ENCODE peak calls at places on chromosomes 16 and 17, in four cellular contexts. One of them, this sample, is unnamed.

GRCh38 chr16:5756969-5757368 is 659.4 kb upstream of the EEF2KMT start:
- DNase-seq in BJ: no peak
- DNase-seq in choroid plexus epithelial cell: no peak
- DNase-seq in B cell: no peak
- DNase-seq in this sample: no peak

GRCh38 chr17:11274106-11274505 is 33.1 kb downstream of the SHISA6 start:
- DNase-seq in B cell: no peak
- DNase-seq in BJ: no peak
- DNase-seq in choroid plexus epithelial cell: no peak
- DNase-seq in this sample: no peak

GRCh38 chr16:22318690-22319358 is 21.6 kb downstream of the POLR3E start:
- DNase-seq in choroid plexus epithelial cell: peak; percentile 58
- DNase-seq in B cell: peak; percentile 52
- DNase-seq in BJ: no peak
- DNase-seq in this sample: no peak

GRCh38 chr16:30948087-30948955 is 547 bp upstream of the ORAI3 start:
- DNase-seq in B cell: no peak
- DNase-seq in choroid plexus epithelial cell: peak; percentile 99
- DNase-seq in BJ: peak; percentile 87
- DNase-seq in this sample: no peak

GRCh38 chr16:52546291-52546941 is 527 bp downstream of the TOX3 start:
- DNase-seq in BJ: no peak
- DNase-seq in B cell: no peak
- DNase-seq in choroid plexus epithelial cell: no peak
- DNase-seq in this sample: no peak

GRCh38 chr16:14364386-14365199 is 265.5 kb downstream of the PARN start:
- DNase-seq in B cell: peak; percentile 32
- DNase-seq in BJ: peak; percentile 88
- DNase-seq in choroid plexus epithelial cell: peak; percentile 92
- DNase-seq in this sample: no peak

GRCh38 chr17:50274142-50274944 is at the start of gene TMEM92:
- DNase-seq in B cell: no peak
- DNase-seq in BJ: no peak
- DNase-seq in choroid plexus epithelial cell: no peak
- DNase-seq in this sample: no peak

GRCh38 chr17:81097134-81097942 is 62.4 kb downstream of the BAIAP2 start:
- DNase-seq in B cell: no peak
- DNase-seq in choroid plexus epithelial cell: peak; percentile 87
- DNase-seq in BJ: peak; percentile 13
- DNase-seq in this sample: peak; percentile 75

GRCh38 chr16:65119905-65120341 is 1.9 kb downstream of the CDH11 start:
- DNase-seq in choroid plexus epithelial cell: peak; percentile 73
- DNase-seq in B cell: no peak
- DNase-seq in BJ: peak; percentile 53
- DNase-seq in this sample: no peak

GRCh38 chr16:23174622-23175021 is 7.9 kb upstream of the SCNN1G start:
- DNase-seq in choroid plexus epithelial cell: peak; percentile 29
- DNase-seq in B cell: no peak
- DNase-seq in BJ: no peak
- DNase-seq in this sample: no peak

GRCh38 chr17:36463916-36464764 is 22.3 kb upstream of the ZNHIT3 start:
- DNase-seq in B cell: no peak
- DNase-seq in BJ: no peak
- DNase-seq in choroid plexus epithelial cell: peak; percentile 74
- DNase-seq in this sample: no peak

GRCh38 chr17:16439867-16440351 is 24.5 kb downstream of the TRPV2 start:
- DNase-seq in choroid plexus epithelial cell: peak; percentile 48
- DNase-seq in BJ: no peak
- DNase-seq in B cell: no peak
- DNase-seq in this sample: no peak

GRCh38 chr16:28309811-28310311 is 17.5 kb downstream of the SBK1 start:
- DNase-seq in choroid plexus epithelial cell: no peak
- DNase-seq in BJ: no peak
- DNase-seq in B cell: peak; percentile 46
- DNase-seq in this sample: no peak

GRCh38 chr16:53732296-53732929 is 28.5 kb downstream of the FTO start:
- DNase-seq in BJ: no peak
- DNase-seq in B cell: no peak
- DNase-seq in choroid plexus epithelial cell: no peak
- DNase-seq in this sample: no peak

GRCh38 chr17:75856062-75856681 is 1.0 kb upstream of the WBP2 start:
- DNase-seq in B cell: no peak
- DNase-seq in BJ: no peak
- DNase-seq in choroid plexus epithelial cell: peak; percentile 46
- DNase-seq in this sample: no peak

GRCh38 chr17:10021239-10021638 is 116.2 kb upstream of the RCVRN start:
- DNase-seq in B cell: no peak
- DNase-seq in choroid plexus epithelial cell: peak; percentile 47
- DNase-seq in BJ: no peak
- DNase-seq in this sample: peak; percentile 86

GRCh38 chr16:30761427-30761927 is 385 bp downstream of the CFAP119 start:
- DNase-seq in B cell: peak; percentile 64
- DNase-seq in BJ: no peak
- DNase-seq in choroid plexus epithelial cell: peak; percentile 20
- DNase-seq in this sample: no peak

GRCh38 chr17:28718990-28719433 is 773 bp upstream of the RPL23A start:
- DNase-seq in BJ: no peak
- DNase-seq in B cell: no peak
- DNase-seq in choroid plexus epithelial cell: no peak
- DNase-seq in this sample: no peak

GRCh38 chr17:4101799-4102405 is 40.9 kb downstream of the ZZEF1 start:
- DNase-seq in BJ: no peak
- DNase-seq in choroid plexus epithelial cell: no peak
- DNase-seq in B cell: no peak
- DNase-seq in this sample: no peak

GRCh38 chr16:84205976-84206691 is 15.2 kb downstream of the ADAD2 start:
- DNase-seq in choroid plexus epithelial cell: no peak
- DNase-seq in BJ: no peak
- DNase-seq in B cell: no peak
- DNase-seq in this sample: no peak

GRCh38 chr17:61458491-61459433 is 6.5 kb downstream of the TBX4 start:
- DNase-seq in B cell: peak; percentile 27
- DNase-seq in choroid plexus epithelial cell: no peak
- DNase-seq in BJ: no peak
- DNase-seq in this sample: no peak

GRCh38 chr16:66717112-66717675 is 20.7 kb upstream of the CMTM4 start:
- DNase-seq in BJ: no peak
- DNase-seq in B cell: no peak
- DNase-seq in choroid plexus epithelial cell: peak; percentile 74
- DNase-seq in this sample: peak; percentile 62

GRCh38 chr17:64455993-64456885 is 7.3 kb downstream of the MILR1 start:
- DNase-seq in B cell: no peak
- DNase-seq in BJ: no peak
- DNase-seq in choroid plexus epithelial cell: no peak
- DNase-seq in this sample: no peak

GRCh38 chr17:15031971-15032370 is 233.2 kb downstream of the PMP22 start:
- DNase-seq in B cell: no peak
- DNase-seq in BJ: no peak
- DNase-seq in choroid plexus epithelial cell: no peak
- DNase-seq in this sample: no peak

GRCh38 chr17:74605361-74605760 is 13.3 kb upstream of the CD300LD start:
- DNase-seq in B cell: no peak
- DNase-seq in BJ: peak; percentile 5
- DNase-seq in choroid plexus epithelial cell: peak; percentile 46
- DNase-seq in this sample: no peak

GRCh38 chr17:7656958-7657715 is 6.4 kb downstream of the ATP1B2 start:
- DNase-seq in BJ: no peak
- DNase-seq in choroid plexus epithelial cell: no peak
- DNase-seq in B cell: no peak
- DNase-seq in this sample: no peak

GRCh38 chr16:80788016-80788415 is 16.4 kb downstream of the CDYL2 start:
- DNase-seq in B cell: no peak
- DNase-seq in choroid plexus epithelial cell: peak; percentile 48
- DNase-seq in BJ: peak; percentile 24
- DNase-seq in this sample: no peak

GRCh38 chr17:6701719-6702118 is 11.4 kb downstream of the SLC13A5 start:
- DNase-seq in B cell: no peak
- DNase-seq in choroid plexus epithelial cell: peak; percentile 29
- DNase-seq in BJ: no peak
- DNase-seq in this sample: no peak

GRCh38 chr17:45411348-45412105 is 21.1 kb downstream of the ARHGAP27 start:
- DNase-seq in choroid plexus epithelial cell: no peak
- DNase-seq in BJ: no peak
- DNase-seq in B cell: peak; percentile 29
- DNase-seq in this sample: peak; percentile 69

GRCh38 chr16:1014771-1015495 is 33.4 kb downstream of the SOX8 start:
- DNase-seq in B cell: no peak
- DNase-seq in choroid plexus epithelial cell: peak; percentile 26
- DNase-seq in BJ: no peak
- DNase-seq in this sample: no peak

GRCh38 chr16:1466968-1467521 is 7.8 kb downstream of the CLCN7 start:
- DNase-seq in BJ: no peak
- DNase-seq in choroid plexus epithelial cell: peak; percentile 9
- DNase-seq in B cell: no peak
- DNase-seq in this sample: no peak

GRCh38 chr16:27920391-27920891 is 143.1 kb downstream of the GSG1L start:
- DNase-seq in BJ: no peak
- DNase-seq in choroid plexus epithelial cell: peak; percentile 17
- DNase-seq in B cell: no peak
- DNase-seq in this sample: no peak

GRCh38 chr17:32870969-32871368 is 6.0 kb downstream of the MYO1D start:
- DNase-seq in BJ: no peak
- DNase-seq in B cell: no peak
- DNase-seq in choroid plexus epithelial cell: peak; percentile 15
- DNase-seq in this sample: no peak

GRCh38 chr17:79977711-79978544 is 57.7 kb downstream of the TBC1D16 start:
- DNase-seq in B cell: no peak
- DNase-seq in choroid plexus epithelial cell: no peak
- DNase-seq in BJ: no peak
- DNase-seq in this sample: no peak

GRCh38 chr16:46908540-46909372 is 24.6 kb downstream of the GPT2 start:
- DNase-seq in choroid plexus epithelial cell: peak; percentile 76
- DNase-seq in BJ: no peak
- DNase-seq in B cell: peak; percentile 63
- DNase-seq in this sample: no peak

GRCh38 chr17:40109471-40109824 is 9.1 kb upstream of the NR1D1 start:
- DNase-seq in BJ: no peak
- DNase-seq in B cell: no peak
- DNase-seq in choroid plexus epithelial cell: no peak
- DNase-seq in this sample: no peak

GRCh38 chr17:57284984-57285646 is 28.8 kb downstream of the MSI2 start:
- DNase-seq in choroid plexus epithelial cell: peak; percentile 20
- DNase-seq in B cell: peak; percentile 77
- DNase-seq in BJ: no peak
- DNase-seq in this sample: no peak

GRCh38 chr16:14449790-14450463 is 180.1 kb downstream of the PARN start:
- DNase-seq in BJ: no peak
- DNase-seq in choroid plexus epithelial cell: peak; percentile 66
- DNase-seq in B cell: no peak
- DNase-seq in this sample: no peak

GRCh38 chr16:19649980-19650379 is 68.0 kb downstream of the KNOP1 start:
- DNase-seq in choroid plexus epithelial cell: no peak
- DNase-seq in B cell: no peak
- DNase-seq in BJ: no peak
- DNase-seq in this sample: no peak
- TF ChIP-seq CTCF in choroid plexus epithelial cell: no peak
- TF ChIP-seq CTCF in B cell: no peak
- TF ChIP-seq CTCF in BJ: no peak
- TF ChIP-seq CTCF in this sample: no peak

GRCh38 chr17:1532836-1533602 is 16.6 kb upstream of the INPP5K start:
- DNase-seq in B cell: peak; percentile 73
- DNase-seq in choroid plexus epithelial cell: peak; percentile 29
- DNase-seq in BJ: no peak
- DNase-seq in this sample: peak; percentile 62
- TF ChIP-seq CTCF in B cell: peak; percentile 72
- TF ChIP-seq CTCF in choroid plexus epithelial cell: peak; percentile 49
- TF ChIP-seq CTCF in BJ: peak; percentile 16
- TF ChIP-seq CTCF in this sample: peak; percentile 69

GRCh38 chr17:41329279-41329925 is 13.9 kb upstream of the KRTAP17-1 start:
- DNase-seq in B cell: no peak
- DNase-seq in choroid plexus epithelial cell: peak; percentile 63
- DNase-seq in BJ: no peak
- DNase-seq in this sample: no peak
- TF ChIP-seq CTCF in B cell: peak; percentile 34
- TF ChIP-seq CTCF in choroid plexus epithelial cell: peak; percentile 91
- TF ChIP-seq CTCF in BJ: peak; percentile 92
- TF ChIP-seq CTCF in this sample: peak; percentile 84

DNA sequence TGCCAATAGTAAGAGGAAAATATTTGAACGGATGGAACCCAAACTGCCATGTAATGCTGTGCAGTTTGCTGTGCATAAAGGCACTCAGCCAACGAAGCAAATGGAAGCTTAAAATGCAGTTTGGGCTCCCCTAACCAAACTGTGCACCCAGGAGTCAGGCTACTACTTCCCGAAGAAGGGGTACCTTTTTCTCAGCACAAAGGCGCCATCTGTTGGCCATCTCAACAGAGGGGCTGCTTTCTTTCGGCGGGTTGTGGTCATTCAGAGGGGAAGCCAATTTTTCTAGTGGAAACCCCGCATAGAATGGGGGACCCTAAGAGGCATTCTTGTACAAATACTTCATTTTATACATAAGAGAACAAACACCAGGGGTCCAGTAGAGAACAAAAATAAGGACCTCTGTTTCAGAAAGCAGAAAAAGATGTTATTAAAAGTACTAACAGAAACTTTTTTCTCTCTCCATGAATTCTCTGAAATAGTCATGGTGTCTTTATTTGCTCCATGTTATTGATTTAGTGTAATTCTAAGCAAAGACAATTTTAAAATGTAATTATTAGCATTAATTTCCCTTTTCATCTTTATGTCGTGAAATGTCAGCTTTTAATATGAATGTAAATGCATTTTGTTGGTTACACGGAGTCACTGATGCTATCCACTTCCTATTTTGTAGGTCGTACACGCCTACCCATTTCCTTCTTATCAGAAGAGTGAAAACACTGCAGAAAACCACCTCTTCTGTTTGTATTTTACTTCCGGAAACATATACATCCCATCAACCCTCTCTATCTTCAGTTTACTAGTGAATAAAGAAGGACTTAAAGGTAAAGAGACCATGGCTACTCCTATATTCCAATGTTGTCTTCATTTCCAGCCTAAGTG is 453.3 kb downstream of the KCNJ2 start:
- DNase-seq in B cell: peak; percentile 38
- DNase-seq in BJ: no peak
- DNase-seq in choroid plexus epithelial cell: peak; percentile 71
- DNase-seq in this sample: no peak
- TF ChIP-seq CTCF in B cell: no peak
- TF ChIP-seq CTCF in BJ: peak; percentile 48
- TF ChIP-seq CTCF in choroid plexus epithelial cell: peak; percentile 94
- TF ChIP-seq CTCF in this sample: no peak

This sample was measured in CD14-positive monocyte.